ENCODE peak calls at places on chromosomes 16 and 17, in nine cellular contexts. T is NCI-H2029, U is Daoy, N is upper lobe of right lung, W is bronchial epithelial cell, F is H9, Y is GM12892, M is amygdala, L is T-cell. X is an unnamed sample.

GRCh38 chr16:81001330-81001729 is 5.4 kb downstream of the CMC2 start:
- DNase-seq in T (no peak), U (no peak), N (no peak), W (no peak), F (no peak), Y (no peak), M (no peak), L (no peak), X (no peak)

GRCh38 chr16:89185062-89185751 is 13.7 kb downstream of the CDH15 start:
- DNase-seq in T (no peak), U (no peak), N (no peak), W (no peak), F (no peak), Y (no peak), M (no peak), L (no peak), X (no peak)

GRCh38 chr16:19898924-19899604 is 14.4 kb upstream of the GPRC5B start:
- DNase-seq in T (peak), U (peak), N (no peak), W (peak), F (peak), Y (no peak), M (no peak), L (peak), X (peak)

GRCh38 chr17:37543527-37544122 is 53.9 kb downstream of the DUSP14 start:
- DNase-seq in T (no peak), U (no peak), N (no peak), W (no peak), F (no peak), Y (no peak), M (no peak), L (no peak), X (no peak)

GRCh38 chr16:14529010-14529669 is 100.9 kb downstream of the PARN start:
- DNase-seq in T (peak), U (peak), N (peak), W (peak), F (peak), Y (no peak), M (no peak), L (peak), X (peak)

GRCh38 chr17:74920679-74921044 is 2.4 kb downstream of the USH1G start:
- DNase-seq in T (no peak), U (no peak), N (no peak), W (no peak), F (no peak), Y (no peak), M (no peak), L (no peak), X (no peak)

GRCh38 chr17:77349976-77350830 is 209.4 kb downstream of the SEC14L1 start:
- DNase-seq in T (no peak), U (no peak), N (peak), W (no peak), F (no peak), Y (no peak), M (no peak), L (no peak), X (no peak)

GRCh38 chr16:66324785-66325184 is 41.7 kb upstream of the CDH5 start:
- DNase-seq in T (no peak), U (peak), N (no peak), W (peak), F (peak), Y (no peak), M (peak), L (no peak), X (peak)

GRCh38 chr17:51857052-51857593 is 301.4 kb downstream of the CA10 start:
- DNase-seq in T (peak), U (no peak), N (no peak), W (no peak), F (peak), Y (no peak), M (no peak), L (no peak), X (no peak)

GRCh38 chr16:55043499-55043898 is 112.8 kb downstream of the IRX5 start:
- DNase-seq in T (no peak), U (no peak), N (no peak), W (no peak), F (no peak), Y (no peak), M (no peak), L (no peak), X (no peak)

GRCh38 chr17:71926746-71927398 is 193.9 kb upstream of the SOX9 start:
- DNase-seq in T (no peak), U (peak), N (no peak), W (no peak), F (no peak), Y (no peak), M (no peak), L (no peak), X (no peak)

GRCh38 chr17:76354747-76355310 is 1.1 kb upstream of the PRPSAP1 start:
- DNase-seq in T (no peak), U (no peak), N (no peak), W (no peak), F (no peak), Y (no peak), M (no peak), L (no peak), X (no peak)

GRCh38 chr16:54407596-54407995 is 121.0 kb upstream of the IRX3 start:
- DNase-seq in T (no peak), U (no peak), N (no peak), W (peak), F (no peak), Y (no peak), M (no peak), L (no peak), X (peak)

GRCh38 chr17:63841350-63842172 is 924 bp downstream of the SMARCD2 start:
- DNase-seq in T (no peak), U (peak), N (peak), W (peak), F (no peak), Y (no peak), M (no peak), L (no peak), X (peak)

GRCh38 chr16:85526132-85526731 is 86.9 kb upstream of the GSE1 start:
- DNase-seq in T (no peak), U (no peak), N (no peak), W (no peak), F (no peak), Y (no peak), M (no peak), L (no peak), X (no peak)

GRCh38 chr16:50858877-50859627 is 117.2 kb downstream of the CYLD start:
- DNase-seq in T (no peak), U (no peak), N (no peak), W (no peak), F (no peak), Y (no peak), M (no peak), L (no peak), X (no peak)

GRCh38 chr17:16439867-16440351 is 24.5 kb downstream of the TRPV2 start:
- DNase-seq in T (no peak), U (no peak), N (no peak), W (peak), F (no peak), Y (no peak), M (no peak), L (peak), X (no peak)

GRCh38 chr17:13792314-13792713 is 190.6 kb upstream of the HS3ST3A1 start:
- DNase-seq in T (no peak), U (no peak), N (no peak), W (no peak), F (no peak), Y (no peak), M (no peak), L (no peak), X (no peak)

GRCh38 chr16:89884041-89884421 is 10.6 kb downstream of the TCF25 start:
- DNase-seq in T (no peak), U (no peak), N (no peak), W (no peak), F (no peak), Y (no peak), M (no peak), L (no peak), X (no peak)

GRCh38 chr16:12503201-12503600 is 300.5 kb downstream of the CPPED1 start:
- DNase-seq in T (peak), U (no peak), N (peak), W (no peak), F (no peak), Y (no peak), M (no peak), L (no peak), X (no peak)

GRCh38 chr16:4369006-4369766 is 2.5 kb upstream of the VASN start:
- DNase-seq in T (no peak), U (peak), N (no peak), W (peak), F (no peak), Y (no peak), M (no peak), L (no peak), X (peak)

GRCh38 chr17:67435122-67435521 is 58.0 kb downstream of the PITPNC1 start:
- DNase-seq in T (no peak), U (no peak), N (no peak), W (no peak), F (no peak), Y (no peak), M (no peak), L (peak), X (no peak)

GRCh38 chr17:40486513-40487370 is 14.7 kb downstream of the TNS4 start:
- DNase-seq in T (no peak), U (peak), N (no peak), W (peak), F (no peak), Y (no peak), M (no peak), L (no peak), X (no peak)